ENCODE peak calls at places on chromosomes 2 and 18, in seven cellular contexts. X is neural crest cell, Q is mesendoderm, H is heart left ventricle, Y is BJ, E is posterior vena cava, T is AG09319. G is an unnamed sample.

GRCh38 chr18:9437049-9437448 is 38.3 kb upstream of the RALBP1 start:
- DNase-seq in X (no peak), Q (no peak), H (no peak), Y (peak), E (no peak), T (no peak), G (no peak)

GRCh38 chr18:79493211-79493800 is 97.6 kb downstream of the NFATC1 start:
- DNase-seq in X (no peak), Q (no peak), H (no peak), Y (no peak), E (peak), T (no peak), G (peak)

GRCh38 chr2:133765693-133766092 is 197.4 kb upstream of the NCKAP5 start:
- DNase-seq in X (no peak), Q (no peak), H (peak), Y (no peak), E (no peak), T (no peak), G (no peak)

GRCh38 chr2:196218109-196218508 is 46.7 kb upstream of the STK17B start:
- DNase-seq in X (no peak), Q (no peak), H (no peak), Y (no peak), E (no peak), T (no peak), G (no peak)

GRCh38 chr2:15666776-15667578 is 75.3 kb downstream of the DDX1 start:
- DNase-seq in X (no peak), Q (no peak), H (no peak), Y (no peak), E (no peak), T (no peak), G (no peak)

GRCh38 chr2:18214936-18215335 is 336.5 kb downstream of the KCNS3 start:
- DNase-seq in X (no peak), Q (no peak), H (no peak), Y (no peak), E (no peak), T (no peak), G (no peak)

GRCh38 chr2:169796441-169796840 is 2.2 kb upstream of the SSB start:
- DNase-seq in X (no peak), Q (no peak), H (no peak), Y (no peak), E (no peak), T (no peak), G (no peak)

GRCh38 chr2:71897145-71897495 is 250.5 kb downstream of the CYP26B1 start:
- DNase-seq in X (no peak), Q (no peak), H (peak), Y (no peak), E (peak), T (no peak), G (no peak)

G was measured in aorta.